ENCODE peak calls at places on chromosome 2, in seven cellular contexts. P is fibroblast of lung, O is Karpas-422, S is IMR-90, U is neuronal stem cell, C is osteoblast, I is endothelial cell of umbilical vein. K is an unnamed sample.
A peak's percentile ranks its signal among the peaks of the same experiment; 100 is the strongest.

GRCh38 chr2:70994055-70994444 is 623 bp downstream of the TEX261 start:
- DNase-seq in P (no peak), O (peak; percentile 69), S (peak; percentile 8), U (no peak), C (no peak), I (no peak), K (no peak)

GRCh38 chr2:233115761-233116160 is 55.6 kb downstream of the INPP5D start:
- DNase-seq in P (no peak), O (no peak), S (no peak), U (no peak), C (no peak), I (no peak), K (no peak)

GRCh38 chr2:209495855-209496585 is 72.2 kb downstream of the MAP2 start:
- DNase-seq in P (peak; percentile 99), O (no peak), S (peak; percentile 98), U (no peak), C (peak; percentile 83), I (peak; percentile 99), K (peak; percentile 99)

GRCh38 chr2:141137121-141137693 is 993.6 kb downstream of the LRP1B start:
- DNase-seq in P (no peak), O (no peak), S (no peak), U (no peak), C (no peak), I (peak; percentile 2), K (no peak)

GRCh38 chr2:241103176-241103595 is 1.1 kb upstream of the MTERF4 start:
- DNase-seq in P (no peak), O (peak; percentile 51), S (no peak), U (no peak), C (no peak), I (no peak), K (no peak)

GRCh38 chr2:222298311-222299150 is at the start of gene PAX3:
- DNase-seq in P (peak; percentile 90), O (no peak), S (no peak), U (no peak), C (no peak), I (no peak), K (peak; percentile 88)

GRCh38 chr2:79935771-79936657 is 368.5 kb downstream of the LRRTM1 start:
- DNase-seq in P (peak; percentile 49), O (peak; percentile 81), S (peak; percentile 84), U (peak; percentile 49), C (no peak), I (peak; percentile 12), K (peak; percentile 40)

GRCh38 chr2:135532581-135532980 is 1.3 kb downstream of the R3HDM1 start:
- DNase-seq in P (peak; percentile 4), O (no peak), S (no peak), U (no peak), C (peak; percentile 29), I (peak; percentile 5), K (no peak)

GRCh38 chr2:3465328-3465727 is 54.0 kb downstream of the ADI1 start:
- DNase-seq in P (peak; percentile 54), O (no peak), S (no peak), U (no peak), C (peak; percentile 76), I (no peak), K (peak; percentile 50)

GRCh38 chr2:237269121-237269875 is 144.7 kb downstream of the COL6A3 start:
- DNase-seq in P (no peak), O (no peak), S (peak; percentile 44), U (no peak), C (no peak), I (no peak), K (no peak)

GRCh38 chr2:12855508-12855907 is 138.8 kb downstream of the TRIB2 start:
- DNase-seq in P (peak; percentile 65), O (no peak), S (no peak), U (no peak), C (no peak), I (no peak), K (peak; percentile 61)

GRCh38 chr2:15195723-15196270 is 365.3 kb downstream of the NBAS start:
- DNase-seq in P (no peak), O (no peak), S (no peak), U (no peak), C (no peak), I (no peak), K (no peak)

GRCh38 chr2:60303685-60304084 is 249.8 kb downstream of the BCL11A start:
- DNase-seq in P (no peak), O (no peak), S (no peak), U (no peak), C (no peak), I (no peak), K (no peak)

GRCh38 chr2:82939211-82939610 is 1519.9 kb downstream of the SUCLG1 start:
- DNase-seq in P (no peak), O (no peak), S (no peak), U (no peak), C (no peak), I (no peak), K (no peak)

GRCh38 chr2:172552547-172553291 is 3.2 kb upstream of the PDK1 start:
- DNase-seq in P (peak; percentile 96), O (no peak), S (peak; percentile 96), U (no peak), C (peak; percentile 95), I (peak; percentile 79), K (peak; percentile 95)

GRCh38 chr2:105393373-105394055 is 5.3 kb downstream of the FHL2 start:
- DNase-seq in P (peak; percentile 97), O (no peak), S (peak; percentile 73), U (no peak), C (peak; percentile 85), I (peak; percentile 99), K (peak; percentile 97)

GRCh38 chr2:43068053-43068471 is 158.3 kb downstream of the ZFP36L2 start:
- DNase-seq in P (no peak), O (no peak), S (no peak), U (peak; percentile 83), C (peak; percentile 59), I (no peak), K (no peak)

GRCh38 chr2:121490734-121491133 is 39.9 kb upstream of the RNU4ATAC start:
- DNase-seq in P (no peak), O (no peak), S (no peak), U (no peak), C (no peak), I (no peak), K (no peak)

GRCh38 chr2:55416826-55417568 is 2.7 kb downstream of the CCDC88A start:
- DNase-seq in P (no peak), O (peak; percentile 82), S (no peak), U (no peak), C (no peak), I (no peak), K (no peak)
- H3K4me3 ChIP-seq in P (peak overlapping the region; percentile 97), O (peak overlapping the region; percentile 83), S (no peak overlapping the region), U (peak overlapping the region; percentile 73), C (peak overlapping the region; percentile 92), I (peak overlapping the region; percentile 9), K (peak overlapping the region; percentile 22)

GRCh38 chr2:162050513-162050961 is 23.5 kb downstream of the DPP4 start:
- DNase-seq in P (no peak), O (no peak), S (no peak), U (no peak), C (no peak), I (no peak), K (no peak)
- H2AFZ ChIP-seq in P (no peak overlapping the region), O (no peak overlapping the region), S (no peak overlapping the region), U (no peak overlapping the region), C (no peak overlapping the region), I (no peak overlapping the region), K (no peak overlapping the region)

DNA sequence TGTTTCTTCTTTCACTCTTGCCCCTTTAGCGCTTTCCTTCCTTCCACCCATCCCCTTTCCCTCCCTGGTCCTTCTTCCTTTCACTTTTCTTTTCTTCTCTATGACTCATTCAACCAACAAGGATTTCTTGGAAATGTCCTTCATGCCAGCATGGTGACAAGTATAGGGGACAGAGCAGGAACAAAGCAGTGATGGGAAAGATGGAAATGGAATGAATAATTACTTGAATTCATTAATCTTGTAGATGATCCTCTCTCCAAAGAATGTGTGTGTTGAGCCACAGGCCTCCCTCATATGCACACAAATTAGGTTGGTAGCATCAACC is 1.5 kb downstream of the VAMP5 start:
- DNase-seq in P (peak; percentile 89), O (no peak), S (peak; percentile 63), U (no peak), C (peak; percentile 96), I (peak; percentile 51), K (peak; percentile 86)
- H3K4me3 ChIP-seq in P (no peak overlapping the region), O (no peak overlapping the region), S (no peak overlapping the region), U (no peak overlapping the region), C (peak overlapping the region; percentile 67), I (peak overlapping the region; percentile 58), K (no peak overlapping the region)

GRCh38 chr2:9800639-9800974 is 42.7 kb upstream of the TAF1B start:
- DNase-seq in P (no peak), O (no peak), S (no peak), U (no peak), C (no peak), I (no peak), K (no peak)
- H2AFZ ChIP-seq in P (no peak overlapping the region), O (no peak overlapping the region), S (peak overlapping the region; percentile 69), U (peak overlapping the region; percentile 52), C (peak overlapping the region; percentile 25), I (no peak overlapping the region), K (peak overlapping the region; percentile 57)

DNA sequence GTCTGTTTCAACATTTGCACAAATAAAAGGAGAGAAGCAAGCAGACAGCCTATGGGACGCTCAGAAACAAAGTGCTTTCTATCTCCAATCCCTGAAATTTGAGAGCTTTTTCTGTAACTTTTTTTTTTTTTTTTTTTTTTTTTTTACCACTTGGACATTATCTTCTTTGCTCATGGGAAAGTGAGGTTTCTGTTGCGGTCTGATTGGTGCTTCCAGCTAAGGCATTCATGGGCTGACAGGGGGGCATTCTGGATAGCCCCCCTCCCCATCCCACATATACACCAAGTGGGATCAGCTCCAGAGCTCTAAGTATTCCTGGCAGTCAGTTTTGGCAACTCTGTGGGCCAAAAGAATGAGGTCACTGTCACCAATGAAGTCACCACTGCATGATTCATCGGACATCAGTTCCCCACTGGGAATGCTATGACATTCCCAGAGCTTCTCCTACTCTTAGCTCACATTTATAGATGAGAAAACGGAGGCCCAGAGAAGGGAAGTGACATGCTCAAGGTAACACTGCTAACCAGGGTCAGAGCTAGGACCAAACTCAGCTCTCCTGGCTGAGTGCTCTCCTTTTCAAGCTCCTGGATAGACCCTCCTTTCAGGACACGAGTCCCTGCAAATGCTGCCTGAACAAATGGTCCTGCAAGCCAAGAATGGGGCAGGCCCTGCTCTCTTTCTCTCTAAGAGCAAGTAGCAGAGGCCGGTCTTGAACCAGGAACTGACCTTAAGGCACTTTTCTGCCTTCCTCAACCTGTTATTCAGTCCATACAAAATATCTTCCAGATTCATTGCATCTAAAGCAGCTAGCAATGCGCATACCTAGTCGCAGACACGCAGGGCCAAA is 61.4 kb downstream of the TMEM247 start:
- DNase-seq in P (peak; percentile 87), O (no peak), S (peak; percentile 86), U (no peak), C (peak; percentile 65), I (peak; percentile 10), K (peak; percentile 83)
- H3K4me3 ChIP-seq in P (no peak overlapping the region), O (no peak overlapping the region), S (no peak overlapping the region), U (no peak overlapping the region), C (peak overlapping the region; percentile 31), I (no peak overlapping the region), K (no peak overlapping the region)

DNA sequence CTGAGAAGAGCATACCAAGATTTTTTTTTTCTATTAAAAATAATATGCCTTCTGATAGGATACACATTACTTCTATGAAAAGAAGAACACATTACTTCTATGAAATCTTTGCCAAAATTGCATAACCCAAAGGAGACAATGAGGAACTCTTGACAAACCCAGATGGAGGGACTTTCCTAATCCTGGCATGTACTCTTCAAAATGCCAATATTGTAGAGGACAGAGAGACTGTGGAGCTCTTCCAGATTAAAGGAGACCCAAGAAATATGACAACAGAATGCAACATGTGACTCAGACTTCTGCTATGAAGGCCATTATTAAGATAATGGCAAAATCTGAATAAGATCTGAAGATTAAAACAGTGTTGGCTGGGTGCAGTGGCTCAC is 22.1 kb downstream of the SOWAHC start:
- DNase-seq in P (no peak), O (no peak), S (no peak), U (no peak), C (no peak), I (no peak), K (no peak)
- H2AFZ ChIP-seq in P (no peak overlapping the region), O (no peak overlapping the region), S (no peak overlapping the region), U (no peak overlapping the region), C (no peak overlapping the region), I (no peak overlapping the region), K (no peak overlapping the region)